ENCODE peak calls at places on chromosomes 3 and 15, in seven cellular contexts. N is body of pancreas, Y is MM.1S, G is esophagus squamous epithelium, O is cardiac muscle cell, K is right lobe of liver, E is foreskin keratinocyte. M is an unnamed sample.

GRCh38 chr3:116032176-116032575 is 408.9 kb downstream of the GAP43 start:
- DNase-seq in Y (no peak), K (no peak), N (no peak), O (no peak), E (no peak), G (no peak), M (no peak)

GRCh38 chr15:61835476-61836106 is 224.7 kb downstream of the VPS13C start:
- DNase-seq in E (no peak), G (no peak), N (peak; percentile 67), K (peak; percentile 48), O (peak; percentile 71), Y (peak; percentile 43), M (peak; percentile 61)

GRCh38 chr3:156431334-156432121 is 123.4 kb downstream of the SSR3 start:
- DNase-seq in Y (no peak), G (no peak), K (no peak), N (no peak), E (peak; percentile 88), O (no peak), M (no peak)

GRCh38 chr3:189132125-189132744 is 39.5 kb upstream of the TPRG1 start:
- DNase-seq in O (peak; percentile 90), K (no peak), E (peak; percentile 57), N (peak; percentile 18), Y (peak; percentile 74), G (no peak), M (peak; percentile 61)

GRCh38 chr3:132033471-132033870 is 1.3 kb downstream of the CPNE4 start:
- DNase-seq in G (no peak), N (no peak), K (no peak), E (no peak), O (no peak), Y (no peak), M (no peak)

GRCh38 chr3:58421004-58421403 is 12.6 kb downstream of the PDHB start:
- DNase-seq in N (no peak), K (no peak), E (no peak), Y (no peak), O (no peak), G (no peak), M (no peak)

GRCh38 chr15:52104532-52105004 is 8.0 kb downstream of the BCL2L10 start:
- DNase-seq in O (no peak), N (no peak), Y (no peak), E (no peak), K (no peak), G (no peak), M (no peak)

GRCh38 chr15:78220713-78221112 is 13.7 kb downstream of the ACSBG1 start:
- DNase-seq in Y (no peak), O (no peak), E (no peak), N (no peak), G (no peak), K (no peak), M (no peak)

GRCh38 chr3:142912440-142913172 is 23.7 kb upstream of the PCOLCE2 start:
- DNase-seq in O (no peak), N (no peak), Y (no peak), G (no peak), K (no peak), E (no peak), M (no peak)

GRCh38 chr3:142915636-142916035 is 26.8 kb upstream of the PCOLCE2 start:
- DNase-seq in E (no peak), K (no peak), G (no peak), N (no peak), Y (no peak), O (no peak), M (no peak)

GRCh38 chr3:142914286-142914811 is 25.5 kb upstream of the PCOLCE2 start:
- DNase-seq in K (no peak), E (no peak), N (no peak), Y (no peak), G (no peak), O (no peak), M (no peak)

GRCh38 chr3:142910280-142910679 is 21.4 kb upstream of the PCOLCE2 start:
- DNase-seq in Y (no peak), E (no peak), K (no peak), N (no peak), G (no peak), O (no peak), M (no peak)

GRCh38 chr3:142913432-142913831 is 24.5 kb upstream of the PCOLCE2 start:
- DNase-seq in K (no peak), E (no peak), G (no peak), O (no peak), N (no peak), Y (no peak), M (no peak)
- H3K27ac ChIP-seq in K (no peak overlapping the region), E (no peak overlapping the region), G (no peak overlapping the region), O (no peak overlapping the region), N (no peak overlapping the region), Y (no peak overlapping the region), M (peak overlapping the region; percentile 61)

GRCh38 chr3:64552160-64552559 is 135.6 kb downstream of the ADAMTS9 start:
- DNase-seq in K (no peak), G (no peak), N (no peak), E (no peak), O (no peak), Y (peak; percentile 15), M (no peak)

GRCh38 chr3:64548200-64548889 is 139.5 kb downstream of the ADAMTS9 start:
- DNase-seq in Y (no peak), O (peak; percentile 85), N (peak; percentile 53), E (no peak), K (peak; percentile 60), G (no peak), M (peak; percentile 89)

GRCh38 chr3:64551697-64552096 is 136.1 kb downstream of the ADAMTS9 start:
- DNase-seq in O (no peak), Y (no peak), G (no peak), N (no peak), E (no peak), K (no peak), M (no peak)

GRCh38 chr3:64550745-64551144 is 137.1 kb downstream of the ADAMTS9 start:
- DNase-seq in Y (no peak), E (no peak), K (no peak), O (no peak), G (no peak), N (no peak), M (no peak)

GRCh38 chr3:64549869-64550268 is 137.9 kb downstream of the ADAMTS9 start:
- DNase-seq in K (no peak), Y (no peak), O (no peak), N (no peak), E (no peak), G (no peak), M (no peak)
- H3K4me1 ChIP-seq in K (peaks cover 29% of the 10 kb centered on the region), Y (no peaks in the 10 kb centered on the region), O (no peaks in the 10 kb centered on the region), N (no peaks in the 10 kb centered on the region), E (no peaks in the 10 kb centered on the region), G (peaks cover 23% of the 10 kb centered on the region), M (peaks cover 14% of the 10 kb centered on the region)

DNA sequence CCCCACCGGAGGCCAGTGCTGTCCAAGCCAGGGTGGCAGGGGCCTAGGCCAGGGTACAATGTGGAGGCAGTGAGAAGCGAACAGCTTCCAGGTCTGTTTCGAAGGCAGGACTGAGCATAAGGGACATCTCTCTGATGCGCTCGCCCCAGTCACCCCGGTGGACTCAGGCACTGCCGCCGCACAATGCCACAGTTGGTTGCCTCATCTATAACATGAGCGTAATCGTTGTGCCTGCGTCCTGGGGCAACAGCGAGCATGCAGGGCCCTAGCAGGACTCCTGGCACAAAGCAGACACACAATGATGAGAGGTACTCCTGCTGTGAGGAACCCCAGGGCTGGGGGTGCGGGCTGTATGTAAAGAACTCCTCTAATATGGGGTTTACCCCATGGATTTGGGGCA is 14.1 kb downstream of the HRH1 start:
- DNase-seq in E (no peak), Y (no peak), G (no peak), N (no peak), O (no peak), K (no peak), M (no peak)
- H3K27ac ChIP-seq in E (no peak overlapping the region), Y (no peak overlapping the region), G (no peak overlapping the region), N (no peak overlapping the region), O (no peak overlapping the region), K (no peak overlapping the region), M (no peak overlapping the region)

GRCh38 chr3:10196389-10197052 is 31.8 kb downstream of the IRAK2 start:
- DNase-seq in Y (peak; percentile 18), E (no peak), O (peak; percentile 71), N (no peak), K (no peak), G (no peak), M (peak; percentile 76)
- H3K4me1 ChIP-seq in Y (peaks cover 20% of the 10 kb centered on the region), E (peaks cover 41% of the 10 kb centered on the region), O (peaks cover 16% of the 10 kb centered on the region), N (peaks cover 38% of the 10 kb centered on the region), K (peaks cover 41% of the 10 kb centered on the region), G (peaks cover 83% of the 10 kb centered on the region), M (peaks cover 4% of the 10 kb centered on the region)

DNA sequence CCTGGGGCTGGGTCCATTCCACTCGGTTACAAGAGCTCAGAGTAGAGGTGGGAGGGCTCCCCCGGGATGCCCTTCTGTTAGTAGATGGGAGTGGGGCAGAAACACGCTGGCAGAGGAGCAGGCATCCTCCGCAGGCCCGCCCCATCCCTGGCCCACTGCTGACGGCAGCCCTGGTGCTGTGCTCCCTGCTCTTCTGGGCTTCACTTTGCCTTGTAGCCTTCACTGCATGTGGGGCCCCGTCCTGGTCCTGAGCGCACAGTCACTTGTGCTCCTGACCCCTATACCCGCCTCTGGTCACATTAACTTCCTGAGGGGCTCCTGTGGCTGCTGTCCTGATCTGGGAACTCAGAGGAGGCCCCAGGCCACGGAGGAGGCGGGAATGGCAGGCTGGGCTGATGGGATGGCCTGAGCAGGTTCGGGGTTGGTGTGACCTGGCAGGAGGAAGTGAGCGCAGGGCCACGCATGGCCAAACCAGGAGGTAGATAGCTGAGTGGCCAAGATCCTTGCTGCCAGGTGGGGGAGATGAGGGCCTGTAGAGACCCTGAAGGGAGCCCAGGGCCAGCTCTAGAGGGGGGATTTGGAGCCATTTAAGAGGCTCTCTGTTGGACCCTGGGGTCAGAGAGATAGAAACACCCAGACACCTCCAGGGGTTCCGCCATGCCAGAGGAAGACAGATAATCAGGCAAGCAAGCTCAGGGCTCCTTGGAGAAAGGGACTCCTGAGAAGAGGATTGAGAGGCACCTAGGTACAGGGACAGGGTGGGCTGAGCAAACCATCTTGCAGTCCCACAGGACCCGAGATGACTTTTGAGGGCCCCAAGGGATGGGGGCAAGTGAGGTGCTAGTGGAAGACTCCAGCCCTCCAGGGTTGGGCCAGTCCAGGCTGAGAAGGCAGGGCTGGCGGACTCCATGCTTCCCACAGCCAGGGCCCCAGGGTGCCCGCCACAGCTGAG is 92.2 kb upstream of the PRR23E start:
- DNase-seq in O (no peak), K (no peak), G (no peak), Y (no peak), E (no peak), N (no peak), M (no peak)
- H3K27ac ChIP-seq in O (no peak overlapping the region), K (no peak overlapping the region), G (no peak overlapping the region), Y (no peak overlapping the region), E (no peak overlapping the region), N (no peak overlapping the region), M (no peak overlapping the region)

M was measured in right cardiac atrium.